ENCODE peak calls at places on chromosomes 7 and 10, in nine cellular contexts. F is body of pancreas, R is mammary epithelial cell, G is foreskin fibroblast, W is uterus, P is psoas muscle, J is heart right ventricle, E is fibroblast of the conjunctiva, H is foreskin melanocyte. Z is an unnamed sample.

GRCh38 chr7:151987748-151988529 is 31.7 kb downstream of the GALNTL5 start:
- DNase-seq in F (no peak), R (peak; percentile 8), G (no peak), W (no peak), P (peak; percentile 54), J (peak; percentile 33), E (no peak), H (no peak), Z (no peak)

GRCh38 chr10:120689766-120690539 is 161.2 kb upstream of the WDR11 start:
- DNase-seq in F (no peak), R (no peak), G (no peak), W (no peak), P (no peak), J (no peak), E (no peak), H (peak; percentile 13), Z (no peak)

GRCh38 chr7:77759294-77759889 is 38.8 kb downstream of the TMEM60 start:
- DNase-seq in F (peak; percentile 68), R (peak; percentile 39), G (peak; percentile 60), W (peak; percentile 74), P (no peak), J (no peak), E (peak; percentile 63), H (peak; percentile 50), Z (peak; percentile 78)

GRCh38 chr7:371119-371778 is 81.3 kb downstream of the FOXL3 start:
- DNase-seq in F (peak; percentile 60), R (no peak), G (no peak), W (peak; percentile 6), P (peak; percentile 27), J (no peak), E (no peak), H (no peak), Z (peak; percentile 8)

GRCh38 chr10:126013489-126014281 is 117.3 kb downstream of the FANK1 start:
- DNase-seq in F (peak; percentile 24), R (peak; percentile 81), G (peak; percentile 69), W (no peak), P (no peak), J (no peak), E (peak; percentile 33), H (no peak), Z (no peak)

GRCh38 chr7:71327946-71328345 is 196.0 kb downstream of the GALNT17 start:
- DNase-seq in F (no peak), R (no peak), G (no peak), W (no peak), P (no peak), J (no peak), E (no peak), H (no peak), Z (no peak)

GRCh38 chr7:77765906-77766800 is 32.1 kb downstream of the TMEM60 start:
- DNase-seq in F (no peak), R (no peak), G (no peak), W (no peak), P (no peak), J (no peak), E (no peak), H (no peak), Z (no peak)

GRCh38 chr7:110944448-110944847 is 146.5 kb upstream of the LRRN3 start:
- DNase-seq in F (no peak), R (no peak), G (no peak), W (no peak), P (no peak), J (no peak), E (no peak), H (no peak), Z (no peak)

GRCh38 chr10:114538544-114538906 is 119.5 kb downstream of the ABLIM1 start:
- DNase-seq in F (no peak), R (no peak), G (no peak), W (no peak), P (no peak), J (no peak), E (no peak), H (no peak), Z (no peak)

GRCh38 chr10:92142512-92142911 is 148.4 kb downstream of the CPEB3 start:
- DNase-seq in F (no peak), R (no peak), G (no peak), W (no peak), P (no peak), J (no peak), E (no peak), H (no peak), Z (no peak)

GRCh38 chr10:86172296-86172695 is 194.3 kb downstream of the GRID1 start:
- DNase-seq in F (no peak), R (no peak), G (no peak), W (no peak), P (no peak), J (no peak), E (no peak), H (no peak), Z (no peak)

GRCh38 chr7:1856161-1856965 is 186.3 kb downstream of the ELFN1 start:
- DNase-seq in F (peak; percentile 5), R (no peak), G (no peak), W (no peak), P (peak; percentile 46), J (peak; percentile 8), E (no peak), H (no peak), Z (no peak)

GRCh38 chr10:104577861-104578480 is 63.1 kb upstream of the SORCS3 start:
- DNase-seq in F (no peak), R (no peak), G (no peak), W (no peak), P (no peak), J (no peak), E (no peak), H (no peak), Z (no peak)

GRCh38 chr10:118521415-118522117 is 73.9 kb downstream of the PRLHR start:
- DNase-seq in F (no peak), R (no peak), G (no peak), W (no peak), P (no peak), J (no peak), E (no peak), H (no peak), Z (no peak)

GRCh38 chr10:97718659-97719142 is 5.2 kb downstream of the MARVELD1 start:
- DNase-seq in F (peak; percentile 91), R (peak; percentile 97), G (no peak), W (peak; percentile 76), P (no peak), J (no peak), E (no peak), H (no peak), Z (peak; percentile 78)

GRCh38 chr7:155863721-155864151 is 51.5 kb upstream of the SHH start:
- DNase-seq in F (no peak), R (no peak), G (no peak), W (no peak), P (no peak), J (no peak), E (no peak), H (no peak), Z (no peak)

GRCh38 chr7:47226688-47227087 is 355.2 kb downstream of the TNS3 start:
- DNase-seq in F (no peak), R (no peak), G (no peak), W (no peak), P (no peak), J (no peak), E (no peak), H (no peak), Z (no peak)

GRCh38 chr10:12782537-12782936 is 219.0 kb downstream of the CCDC3 start:
- DNase-seq in F (peak; percentile 27), R (peak; percentile 6), G (no peak), W (peak; percentile 50), P (peak; percentile 65), J (peak; percentile 29), E (no peak), H (peak; percentile 9), Z (peak; percentile 49)

GRCh38 chr7:155951554-155952158 is 139.4 kb upstream of the SHH start:
- DNase-seq in F (peak; percentile 59), R (peak; percentile 93), G (no peak), W (no peak), P (no peak), J (no peak), E (peak; percentile 39), H (no peak), Z (no peak)

GRCh38 chr7:47347986-47348385 is 233.9 kb downstream of the TNS3 start:
- DNase-seq in F (no peak), R (no peak), G (no peak), W (no peak), P (no peak), J (no peak), E (no peak), H (no peak), Z (no peak)

GRCh38 chr7:92653136-92653535 is 62.9 kb upstream of the FAM133B start:
- DNase-seq in F (no peak), R (no peak), G (no peak), W (no peak), P (no peak), J (no peak), E (no peak), H (no peak), Z (no peak)

GRCh38 chr10:43852644-43853214 is 204.0 kb upstream of the ZNF32 start:
- DNase-seq in F (no peak), R (no peak), G (no peak), W (no peak), P (no peak), J (no peak), E (no peak), H (no peak), Z (no peak)

GRCh38 chr7:142860968-142861367 is 6.1 kb downstream of the EPHB6 start:
- DNase-seq in F (no peak), R (no peak), G (no peak), W (no peak), P (no peak), J (no peak), E (no peak), H (no peak), Z (no peak)

GRCh38 chr7:47153571-47153970 is 428.3 kb downstream of the TNS3 start:
- DNase-seq in F (peak; percentile 66), R (no peak), G (no peak), W (no peak), P (no peak), J (no peak), E (no peak), H (no peak), Z (no peak)

Z was measured in ovary.